ENCODE peak calls at places on chromosomes 4 and X, in nine cellular contexts. Y, M, B, L, J, K, C, W and H are unnamed samples.

GRCh38 chr4:3252480-3252828 is 3.5 kb downstream of the MSANTD1 start:
- DNase-seq in J (no peak), K (no peak), B (no peak), C (no peak), W (no peak), L (no peak), M (peak; percentile 2), Y (no peak), H (no peak)

GRCh38 chr4:48141048-48141447 is 7.0 kb upstream of the TXK start:
- DNase-seq in Y (peak; percentile 56), M (no peak), B (no peak), L (peak; percentile 68), W (peak; percentile 56), J (no peak), C (peak; percentile 63), K (no peak), H (peak; percentile 47)

GRCh38 chr4:139245590-139245989 is 34.4 kb downstream of the MGARP start:
- DNase-seq in J (no peak), L (peak; percentile 58), C (peak; percentile 37), M (no peak), W (peak; percentile 41), K (no peak), Y (peak; percentile 42), B (no peak), H (no peak)

GRCh38 chr4:148203056-148203898 is 238.9 kb downstream of the NR3C2 start:
- DNase-seq in Y (no peak), J (no peak), C (no peak), W (no peak), B (no peak), M (no peak), K (no peak), L (no peak), H (no peak)

GRCh38 chrX:2848806-2849420 is 20.2 kb downstream of the GYG2 start:
- DNase-seq in W (peak; percentile 54), C (peak; percentile 85), K (no peak), L (peak; percentile 71), B (no peak), Y (no peak), J (no peak), M (no peak), H (no peak)

GRCh38 chr4:139509727-139510410 is 46.1 kb downstream of the SETD7 start:
- DNase-seq in C (peak; percentile 29), L (peak; percentile 38), K (no peak), W (no peak), M (no peak), Y (peak; percentile 45), J (no peak), B (no peak), H (no peak)

GRCh38 chr4:71559957-71560541 is 221.2 kb downstream of the SLC4A4 start:
- DNase-seq in Y (peak; percentile 41), K (no peak), W (peak; percentile 64), C (peak; percentile 58), J (no peak), B (no peak), M (no peak), L (peak; percentile 56), H (no peak)

GRCh38 chrX:28205905-28206304 is 224.7 kb upstream of the DCAF8L1 start:
- DNase-seq in W (no peak), L (no peak), C (no peak), Y (no peak), B (no peak), M (no peak), K (no peak), J (no peak), H (no peak)

GRCh38 chr4:4321951-4322688 is 32.1 kb downstream of the ZBTB49 start:
- DNase-seq in M (no peak), C (no peak), J (no peak), W (no peak), Y (no peak), B (peak; percentile 29), L (no peak), K (peak; percentile 42), H (no peak)

GRCh38 chr4:89001647-89002518 is 55.1 kb downstream of the FAM13A start:
- DNase-seq in J (no peak), M (no peak), K (no peak), L (no peak), C (no peak), W (no peak), B (no peak), Y (no peak), H (no peak)

GRCh38 chrX:122303761-122304160 is 880.3 kb upstream of the GRIA3 start:
- DNase-seq in L (no peak), K (no peak), W (no peak), Y (no peak), C (no peak), J (no peak), M (no peak), B (no peak), H (no peak)

GRCh38 chr4:7034262-7035081 is 8.7 kb upstream of the TADA2B start:
- DNase-seq in B (no peak), J (no peak), M (no peak), Y (no peak), L (peak; percentile 34), W (peak; percentile 67), K (no peak), C (peak; percentile 34), H (no peak)

GRCh38 chr4:149823770-149824221 is 8.2 kb upstream of the IQCM start:
- DNase-seq in K (no peak), W (peak; percentile 74), J (no peak), C (peak; percentile 39), Y (peak; percentile 86), L (peak; percentile 61), B (no peak), M (no peak), H (no peak)

GRCh38 chr4:87050596-87050995 is 115.8 kb downstream of the AFF1 start:
- DNase-seq in C (peak; percentile 89), W (no peak), L (no peak), M (peak; percentile 48), J (no peak), Y (no peak), K (no peak), B (no peak), H (no peak)

DNA sequence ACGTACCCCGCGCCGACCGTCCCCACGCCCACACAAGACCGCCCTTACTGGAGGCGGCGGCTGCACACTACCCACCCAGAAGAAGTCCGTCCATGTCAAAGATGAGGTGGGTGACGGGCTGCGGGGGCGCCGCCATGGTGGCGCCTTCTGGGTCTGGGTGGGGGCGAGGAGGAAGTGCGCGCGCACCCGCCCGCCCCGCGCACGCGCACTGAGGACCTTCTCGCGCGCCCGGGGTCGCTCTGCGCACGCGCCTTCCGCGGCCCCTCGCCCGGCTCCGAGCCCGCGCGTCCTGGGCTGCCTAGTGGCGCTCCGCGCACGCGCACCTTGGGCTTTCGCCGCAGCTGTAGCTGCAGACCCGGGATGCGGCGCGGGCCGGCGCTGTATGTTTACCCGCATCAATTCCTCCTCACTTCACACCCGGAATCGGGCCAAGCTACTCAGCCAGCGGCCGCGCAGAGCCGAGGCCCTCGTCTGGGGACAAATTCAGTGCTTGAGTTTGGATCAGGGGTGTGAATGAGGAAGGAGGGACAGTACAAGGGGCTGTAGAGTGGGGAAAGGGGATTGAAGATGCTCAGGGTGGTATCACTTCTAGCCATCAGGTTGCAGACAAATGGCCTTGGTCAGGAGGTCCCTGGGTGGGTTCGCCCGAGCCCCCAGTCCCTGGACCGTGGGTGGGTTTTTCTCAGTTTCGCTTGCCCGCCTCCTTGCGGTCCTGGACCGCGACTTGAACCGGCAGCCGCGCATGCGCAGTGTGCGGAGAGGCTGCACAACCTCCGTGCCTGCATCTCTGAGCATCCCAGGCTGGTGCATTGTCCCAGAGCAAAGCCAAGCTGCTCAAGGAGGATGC is at the start of gene PUDP:
- DNase-seq in M (peak; percentile 78), W (peak; percentile 83), C (peak; percentile 82), B (peak; percentile 61), L (peak; percentile 81), J (no peak), Y (peak; percentile 77), K (peak; percentile 94), H (peak; percentile 88)
- TF ChIP-seq CTCF in M (peak; percentile 4), W (peak; percentile 24), C (no peak), B (peak; percentile 9), L (no peak), J (no peak), Y (no peak), K (peak; percentile 14), H (no peak)

GRCh38 chrX:12115377-12115776 is 22.9 kb upstream of the FRMPD4 start:
- DNase-seq in M (no peak), W (no peak), C (no peak), K (no peak), B (no peak), Y (peak; percentile 1), L (no peak), J (no peak), H (no peak)
- H3K4me3 ChIP-seq in M (no peak overlapping the region), W (no peak overlapping the region), C (no peak overlapping the region), K (no peak overlapping the region), B (no peak overlapping the region), Y (no peak overlapping the region), L (no peak overlapping the region), J (no peak overlapping the region), H (no peak overlapping the region)

GRCh38 chrX:68672581-68673318 is 25.3 kb downstream of the STARD8 start:
- DNase-seq in B (no peak), C (no peak), J (no peak), M (peak; percentile 30), K (peak; percentile 72), Y (peak; percentile 42), W (no peak), L (no peak), H (no peak)
- TF ChIP-seq CTCF in B (no peak), C (no peak), J (no peak), M (no peak), K (no peak), Y (no peak), W (no peak), L (no peak), H (no peak)

DNA sequence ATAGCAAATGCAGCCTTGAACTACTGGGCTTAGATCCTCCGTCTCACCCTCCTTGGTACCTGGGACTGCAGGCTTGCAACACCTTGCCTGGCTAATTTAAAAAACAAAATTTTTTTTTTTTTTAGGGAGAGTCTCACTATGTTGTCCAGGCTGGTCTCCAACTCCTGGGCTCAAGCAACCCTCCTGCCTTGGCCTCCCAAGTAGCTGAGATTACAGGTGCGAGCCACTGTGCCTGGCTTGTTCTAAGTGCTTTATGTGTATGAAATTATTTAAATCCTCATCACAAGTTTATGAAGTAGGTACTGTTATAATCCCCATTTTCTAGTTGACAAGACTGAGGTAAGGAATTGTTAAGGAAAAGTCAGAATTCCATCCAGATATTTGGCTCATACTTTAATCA is 43.0 kb downstream of the CLCN3 start:
- DNase-seq in K (no peak), Y (no peak), L (no peak), W (no peak), M (no peak), B (no peak), C (no peak), J (no peak), H (no peak)
- H3K4me3 ChIP-seq in K (no peak overlapping the region), Y (no peak overlapping the region), L (no peak overlapping the region), W (no peak overlapping the region), M (no peak overlapping the region), B (no peak overlapping the region), C (no peak overlapping the region), J (no peak overlapping the region), H (no peak overlapping the region)

DNA sequence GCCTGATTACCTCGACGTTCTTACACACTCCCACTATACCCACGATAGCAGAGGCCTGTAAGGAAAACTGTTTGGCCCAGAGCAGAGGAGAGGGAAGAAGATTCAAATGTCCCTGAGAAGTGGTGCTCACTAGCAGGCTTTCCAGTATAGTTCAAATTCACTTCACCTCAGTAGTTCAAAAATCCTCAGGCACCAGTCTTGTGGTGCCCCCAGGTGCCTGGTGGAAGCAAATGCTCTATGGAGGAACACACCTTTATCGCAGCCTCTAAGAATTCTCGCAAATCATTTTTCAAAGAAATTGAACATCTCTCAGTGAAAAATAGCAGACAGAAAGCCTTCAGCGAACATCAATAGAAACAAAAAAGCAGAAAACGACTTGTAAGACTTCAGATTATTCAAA is 12.2 kb upstream of the MTMR1 start:
- DNase-seq in C (peak; percentile 29), Y (peak; percentile 28), M (no peak), K (no peak), W (peak; percentile 34), B (no peak), J (no peak), L (peak; percentile 49), H (no peak)
- TF ChIP-seq CTCF in C (peak; percentile 38), Y (peak; percentile 21), M (no peak), K (no peak), W (peak; percentile 46), B (peak; percentile 51), J (peak; percentile 16), L (peak; percentile 42), H (peak; percentile 16)